ENCODE peak calls at places on chromosomes 3 and 15, in nine cellular contexts. Y is colonic mucosa, P is uterus, S is body of pancreas, Z is Caco-2, W is H1, K is mesenchymal stem cell, O is transverse colon, G is heart left ventricle. M is an unnamed sample. For H3K4me1 and H3K9me3, the result is how much of the 10 kb centered on the place peaks cover.

GRCh38 chr3:135907422-135908165 is 57.9 kb upstream of the PPP2R3A start:
- DNase-seq in Y (no peak), P (no peak), S (no peak), Z (no peak), W (no peak), K (no peak), O (no peak), G (no peak), M (no peak)

GRCh38 chr3:25663324-25664065 is 1.2 kb downstream of the TOP2B start:
- DNase-seq in Y (peak), P (no peak), S (peak), Z (peak), W (no peak), K (peak), O (peak), G (no peak), M (no peak)

GRCh38 chr3:194906970-194907629 is 221.4 kb downstream of the FAM43A start:
- DNase-seq in Y (no peak), P (no peak), S (no peak), Z (no peak), W (no peak), K (peak), O (no peak), G (no peak), M (peak)

GRCh38 chr15:66153549-66154415 is 99.8 kb downstream of the MEGF11 start:
- DNase-seq in Y (no peak), P (no peak), S (no peak), Z (no peak), W (no peak), K (no peak), O (no peak), G (no peak), M (no peak)

GRCh38 chr15:25242166-25242879 is 196.5 kb downstream of the UBE3A start:
- DNase-seq in Y (no peak), P (peak), S (no peak), Z (no peak), W (no peak), K (no peak), O (no peak), G (peak), M (no peak)

GRCh38 chr3:134374791-134375541 is 719 bp upstream of the AMOTL2 start:
- DNase-seq in Y (peak), P (peak), S (peak), Z (peak), W (peak), K (peak), O (peak), G (no peak), M (peak)

GRCh38 chr3:41175365-41175764 is 23.9 kb upstream of the CTNNB1 start:
- DNase-seq in Y (no peak), P (no peak), S (no peak), Z (no peak), W (no peak), K (peak), O (no peak), G (no peak), M (no peak)

GRCh38 chr15:92907880-92908279 is 7.8 kb downstream of the CHD2 start:
- DNase-seq in Y (no peak), P (peak), S (peak), Z (no peak), W (no peak), K (peak), O (no peak), G (no peak), M (no peak)

DNA sequence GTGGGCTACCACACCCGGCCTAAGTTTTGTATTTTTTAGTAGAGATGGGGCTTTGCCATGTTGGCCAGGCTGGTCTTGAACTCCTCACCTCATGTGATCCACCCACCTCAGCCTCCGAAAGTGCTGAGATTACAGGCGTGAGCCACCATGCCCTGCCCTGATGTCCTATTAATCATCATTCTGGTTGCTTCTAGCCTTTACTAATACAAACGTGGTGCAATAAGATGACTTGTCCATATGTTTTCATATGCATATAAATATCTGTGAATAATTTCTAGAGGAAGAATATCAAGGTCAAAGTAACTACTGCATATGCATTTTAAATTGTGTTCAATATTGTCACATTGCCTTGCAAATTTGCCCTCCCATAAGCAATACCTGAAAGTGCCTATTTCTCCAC is 25.5 kb upstream of the PDHB start:
- DNase-seq in Y (no peak), P (no peak), S (no peak), Z (no peak), W (no peak), K (no peak), O (no peak), G (no peak), M (no peak)
- H3K4me1 ChIP-seq in Y (under half), P (under half), S (under half), Z (under half), W (under half), K (under half), O (under half), G (under half), M (under half)

DNA sequence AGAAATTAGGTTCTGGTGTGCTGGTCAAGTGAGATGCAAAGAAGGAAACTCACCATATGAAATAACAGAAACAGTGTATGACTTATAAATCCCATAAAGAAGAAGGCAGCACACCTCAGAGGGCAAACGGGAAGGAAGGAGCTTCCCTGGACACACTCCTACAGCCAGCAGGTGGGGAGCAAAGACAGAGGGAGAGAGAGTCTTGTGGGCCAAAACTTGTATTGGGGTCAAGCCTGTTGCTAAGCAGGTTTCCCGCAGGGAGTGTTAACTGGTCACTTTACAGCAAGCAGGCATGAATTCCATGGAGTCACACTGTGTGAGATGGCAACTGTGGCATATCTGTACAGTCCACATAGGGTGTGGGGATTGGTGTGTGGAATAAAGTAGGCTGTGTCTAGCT is 222.9 kb upstream of the NDN start:
- DNase-seq in Y (no peak), P (no peak), S (no peak), Z (no peak), W (no peak), K (no peak), O (no peak), G (no peak), M (no peak)
- H3K9me3 ChIP-seq in Y (under half), P (under half), S (under half), Z (under half), W (under half), K (under half), O (under half), G (under half), M (under half)

GRCh38 chr15:63334821-63335220 is 46.8 kb downstream of the CA12 start:
- DNase-seq in Y (no peak), P (no peak), S (no peak), Z (no peak), W (no peak), K (no peak), O (no peak), G (no peak), M (no peak)

GRCh38 chr15:63338170-63338569 is 43.5 kb downstream of the CA12 start:
- DNase-seq in Y (no peak), P (no peak), S (no peak), Z (no peak), W (no peak), K (no peak), O (no peak), G (no peak), M (no peak)

GRCh38 chr15:63332367-63333078 is 49.1 kb downstream of the CA12 start:
- DNase-seq in Y (no peak), P (no peak), S (no peak), Z (no peak), W (no peak), K (peak), O (no peak), G (no peak), M (no peak)

GRCh38 chr15:63337046-63337445 is 44.6 kb downstream of the CA12 start:
- DNase-seq in Y (no peak), P (no peak), S (no peak), Z (no peak), W (no peak), K (no peak), O (no peak), G (no peak), M (no peak)

DNA sequence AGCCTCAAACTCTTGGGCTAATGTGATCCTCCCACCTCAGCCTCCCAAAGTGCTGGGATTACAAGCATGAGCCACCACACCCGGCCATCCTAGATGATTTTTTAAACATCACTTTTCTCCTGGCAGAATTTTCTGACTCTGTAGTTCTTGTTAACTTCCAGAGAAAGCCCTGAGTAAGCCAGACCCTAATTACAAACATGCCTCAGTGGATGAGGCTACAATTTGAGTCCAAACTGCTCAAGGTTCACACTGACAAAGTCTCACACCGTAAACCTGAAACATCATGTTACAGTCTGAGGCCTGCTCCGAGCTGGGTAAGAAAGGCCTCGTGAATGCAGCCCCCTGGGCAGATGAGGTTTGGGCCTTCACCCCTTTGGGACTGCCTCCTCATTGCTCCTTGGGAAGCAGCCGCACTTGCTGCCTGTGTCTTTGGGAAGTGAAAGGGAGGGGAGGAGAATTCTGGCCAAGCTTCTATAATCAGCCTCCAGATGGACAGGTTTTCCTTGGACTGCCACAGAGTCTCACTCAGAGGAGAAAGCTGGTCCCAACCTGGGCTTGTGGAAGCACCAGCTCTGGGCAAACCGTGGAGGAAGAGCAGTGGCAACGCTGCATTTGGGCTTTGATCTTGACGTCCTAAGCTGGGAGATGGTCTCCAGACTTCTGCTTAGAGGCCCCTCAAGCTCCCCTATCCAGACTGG is 46.0 kb downstream of the CA12 start:
- DNase-seq in Y (no peak), P (no peak), S (no peak), Z (no peak), W (no peak), K (no peak), O (no peak), G (no peak), M (no peak)
- H3K4me1 ChIP-seq in Y (under half), P (under half), S (under half), Z (under half), W (under half), K (under half), O (under half), G (under half), M (under half)

GRCh38 chr3:127329647-127330285 is 41.9 kb upstream of the PRR20G start:
- DNase-seq in Y (no peak), P (no peak), S (no peak), Z (no peak), W (no peak), K (no peak), O (no peak), G (no peak), M (no peak)
- H3K9me3 ChIP-seq in Y (under half), P (under half), S (under half), Z (under half), W (under half), K (half or more), O (under half), G (under half), M (under half)

DNA sequence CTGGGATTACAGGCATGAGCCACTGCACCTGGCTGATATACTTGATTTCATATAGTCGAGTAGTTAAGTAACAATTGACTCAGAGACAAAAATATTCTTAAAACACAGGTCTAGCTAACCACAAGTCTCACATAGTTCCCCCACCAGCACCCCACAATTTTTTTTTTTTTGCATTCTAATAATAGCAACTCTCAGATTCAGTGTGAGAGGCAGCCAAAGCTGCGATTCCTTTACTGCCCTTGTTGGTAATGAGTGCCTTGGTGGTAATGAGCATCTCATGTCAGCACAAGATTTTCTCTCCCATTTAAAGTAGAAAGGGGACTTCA is 72.5 kb downstream of the WWTR1 start:
- DNase-seq in Y (no peak), P (no peak), S (no peak), Z (no peak), W (no peak), K (no peak), O (no peak), G (no peak), M (no peak)
- H3K4me1 ChIP-seq in Y (under half), P (under half), S (under half), Z (under half), W (under half), K (under half), O (under half), G (half or more), M (under half)

GRCh38 chr15:95368211-95368610 is 962.3 kb upstream of the NR2F2 start:
- DNase-seq in Y (no peak), P (no peak), S (no peak), Z (no peak), W (no peak), K (peak), O (no peak), G (no peak), M (no peak)
- H3K9me3 ChIP-seq in Y (under half), P (under half), S (under half), Z (under half), W (under half), K (under half), O (under half), G (under half), M (under half)

DNA sequence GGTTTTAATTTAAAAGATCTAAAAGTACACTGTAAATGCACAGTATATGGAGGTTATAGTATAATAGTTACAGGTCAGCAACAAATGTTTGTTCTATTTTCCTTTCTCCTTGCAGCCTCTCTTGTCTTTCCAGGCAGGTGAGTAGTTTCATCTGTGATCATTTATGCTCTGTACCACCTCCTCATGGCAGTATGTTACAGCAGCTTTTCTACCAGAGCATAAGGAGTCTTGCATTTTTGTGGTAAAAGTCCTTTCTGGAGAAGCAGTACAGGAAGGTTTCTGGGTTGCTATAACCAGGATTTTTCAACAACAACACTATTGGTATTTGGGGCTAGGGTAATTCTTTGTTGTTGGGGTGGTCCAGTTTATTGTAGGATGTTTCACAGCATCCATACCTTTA is 59.5 kb downstream of the ZNF609 start:
- DNase-seq in Y (no peak), P (no peak), S (no peak), Z (no peak), W (no peak), K (no peak), O (no peak), G (no peak), M (no peak)
- H3K4me1 ChIP-seq in Y (under half), P (under half), S (half or more), Z (under half), W (under half), K (under half), O (under half), G (under half), M (under half)

GRCh38 chr3:16477054-16477453 is 36.4 kb downstream of the RFTN1 start:
- DNase-seq in Y (no peak), P (no peak), S (no peak), Z (no peak), W (no peak), K (peak), O (no peak), G (no peak), M (no peak)

GRCh38 chr3:16476636-16477035 is 36.9 kb downstream of the RFTN1 start:
- DNase-seq in Y (no peak), P (no peak), S (no peak), Z (no peak), W (no peak), K (peak), O (no peak), G (no peak), M (no peak)

GRCh38 chr3:16474304-16474703 is 39.2 kb downstream of the RFTN1 start:
- DNase-seq in Y (no peak), P (no peak), S (no peak), Z (no peak), W (no peak), K (peak), O (no peak), G (no peak), M (no peak)

GRCh38 chr3:16474920-16475319 is 38.6 kb downstream of the RFTN1 start:
- DNase-seq in Y (no peak), P (no peak), S (no peak), Z (no peak), W (no peak), K (peak), O (no peak), G (no peak), M (no peak)

DNA sequence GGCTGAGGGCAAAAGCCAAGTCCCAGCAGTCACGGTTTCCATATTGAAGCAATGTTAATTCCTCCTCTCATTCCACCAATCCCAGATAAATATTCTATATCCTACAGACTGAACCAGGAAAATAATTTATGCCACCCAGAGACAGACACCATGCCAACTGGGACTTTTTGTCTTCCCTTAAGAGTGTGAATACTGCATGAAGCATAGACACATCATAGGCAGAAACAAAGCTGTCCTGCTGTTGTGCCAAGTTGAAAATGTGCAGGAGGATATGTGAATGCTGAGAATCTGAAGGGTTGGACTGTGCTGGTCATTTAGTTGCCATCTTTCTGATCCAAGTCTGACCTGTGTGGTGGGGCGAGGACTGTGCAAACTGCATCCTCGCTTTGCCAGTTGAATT is 37.7 kb downstream of the RFTN1 start:
- DNase-seq in Y (no peak), P (no peak), S (no peak), Z (no peak), W (no peak), K (no peak), O (no peak), G (no peak), M (no peak)
- H3K9me3 ChIP-seq in Y (under half), P (under half), S (under half), Z (under half), W (under half), K (under half), O (under half), G (under half), M (under half)

M was measured in lung.